ENCODE peak calls at places on chromosomes 13 and 19, in six cellular contexts. K, Q, C, I, R and X are unnamed samples.

GRCh38 chr19:48319647-48320537 is 5.5 kb upstream of the EMP3 start:
- DNase-seq in K (peak), Q (peak), C (peak), I (peak), R (peak), X (peak)

GRCh38 chr13:37984357-37984756 is 114.8 kb upstream of the TRPC4 start:
- DNase-seq in K (no peak), Q (no peak), C (no peak), I (no peak), R (no peak), X (no peak)

GRCh38 chr13:19960673-19961015 is 2.1 kb downstream of the ZMYM2 start:
- DNase-seq in K (no peak), Q (no peak), C (no peak), I (no peak), R (no peak), X (no peak)

GRCh38 chr19:39406656-39407393 is at the start of gene ZFP36:
- DNase-seq in K (peak), Q (peak), C (peak), I (peak), R (peak), X (peak)

GRCh38 chr13:82291852-82292251 is 1590.4 kb downstream of the SLITRK1 start:
- DNase-seq in K (no peak), Q (no peak), C (no peak), I (no peak), R (no peak), X (no peak)

GRCh38 chr13:96473463-96474157 is 383.7 kb downstream of the HS6ST3 start:
- DNase-seq in K (no peak), Q (no peak), C (no peak), I (peak), R (no peak), X (no peak)

GRCh38 chr13:101267656-101268055 is 148.7 kb downstream of the NALCN start:
- DNase-seq in K (peak), Q (peak), C (peak), I (peak), R (no peak), X (no peak)

GRCh38 chr13:44012910-44013309 is 133.2 kb downstream of the LACC1 start:
- DNase-seq in K (no peak), Q (no peak), C (no peak), I (no peak), R (no peak), X (no peak)

GRCh38 chr13:26658491-26658890 is 101.0 kb downstream of the WASF3 start:
- DNase-seq in K (no peak), Q (no peak), C (no peak), I (no peak), R (no peak), X (no peak)

GRCh38 chr19:47497073-47497766 is 13.2 kb upstream of the KPTN start:
- DNase-seq in K (no peak), Q (no peak), C (no peak), I (no peak), R (no peak), X (no peak)

GRCh38 chr19:40314646-40315045 is 29.5 kb upstream of the AKT2 start:
- DNase-seq in K (no peak), Q (no peak), C (no peak), I (no peak), R (no peak), X (no peak)

GRCh38 chr19:29323046-29323971 is 110.4 kb upstream of the UQCRFS1 start:
- DNase-seq in K (no peak), Q (no peak), C (no peak), I (no peak), R (no peak), X (no peak)

GRCh38 chr19:35347930-35348298 is 212 bp downstream of the FFAR1 start:
- DNase-seq in K (no peak), Q (no peak), C (no peak), I (no peak), R (no peak), X (no peak)

GRCh38 chr13:41590643-41591042 is 133.3 kb downstream of the RGCC start:
- DNase-seq in K (no peak), Q (no peak), C (no peak), I (peak), R (no peak), X (no peak)

GRCh38 chr13:95140502-95140901 is 160.7 kb downstream of the ABCC4 start:
- DNase-seq in K (no peak), Q (no peak), C (no peak), I (no peak), R (no peak), X (no peak)

GRCh38 chr19:3013261-3013725 is 15.8 kb downstream of the TLE2 start:
- DNase-seq in K (no peak), Q (no peak), C (no peak), I (no peak), R (no peak), X (no peak)

GRCh38 chr19:29303035-29303706 is 90.2 kb upstream of the UQCRFS1 start:
- DNase-seq in K (no peak), Q (no peak), C (no peak), I (no peak), R (no peak), X (no peak)

GRCh38 chr13:23686948-23687347 is 116.7 kb downstream of the TNFRSF19 start:
- DNase-seq in K (no peak), Q (no peak), C (no peak), I (no peak), R (no peak), X (no peak)

GRCh38 chr13:73421310-73421912 is 362.6 kb downstream of the KLF5 start:
- DNase-seq in K (no peak), Q (peak), C (no peak), I (no peak), R (no peak), X (no peak)

GRCh38 chr19:16259385-16260159 is 61.9 kb downstream of the AP1M1 start:
- DNase-seq in K (no peak), Q (no peak), C (no peak), I (no peak), R (no peak), X (no peak)

GRCh38 chr13:100673831-100674362 is 698 bp downstream of the TMTC4 start:
- DNase-seq in K (peak), Q (peak), C (peak), I (peak), R (peak), X (no peak)

GRCh38 chr19:58569191-58569942 is 3.8 kb downstream of the MZF1 start:
- DNase-seq in K (no peak), Q (no peak), C (no peak), I (no peak), R (peak), X (no peak)

GRCh38 chr13:105991622-105992254 is 543.7 kb downstream of the EFNB2 start:
- DNase-seq in K (peak), Q (no peak), C (peak), I (no peak), R (no peak), X (no peak)

GRCh38 chr13:77574076-77574475 is 38.6 kb downstream of the SCEL start:
- DNase-seq in K (no peak), Q (no peak), C (no peak), I (no peak), R (no peak), X (no peak)

GRCh38 chr13:79692846-79693245 is 211.9 kb downstream of the NDFIP2 start:
- DNase-seq in K (peak), Q (no peak), C (no peak), I (no peak), R (no peak), X (no peak)

GRCh38 chr13:97986841-97987240 is 33.4 kb downstream of the IPO5 start:
- DNase-seq in K (no peak), Q (no peak), C (no peak), I (no peak), R (no peak), X (no peak)

GRCh38 chr13:113531041-113531873 is 40.7 kb upstream of the DCUN1D2 start:
- DNase-seq in K (no peak), Q (no peak), C (no peak), I (no peak), R (no peak), X (no peak)

GRCh38 chr13:41985788-41986508 is 25.0 kb upstream of the VWA8 start:
- DNase-seq in K (peak), Q (peak), C (peak), I (no peak), R (no peak), X (no peak)

GRCh38 chr13:90416519-90416918 is 931.0 kb upstream of the MIR17HG start:
- DNase-seq in K (peak), Q (no peak), C (no peak), I (no peak), R (no peak), X (no peak)

GRCh38 chr13:38657191-38657590 is 29.7 kb upstream of the FREM2 start:
- DNase-seq in K (peak), Q (no peak), C (no peak), I (no peak), R (no peak), X (no peak)

GRCh38 chr13:50400930-50401553 is 385.8 kb downstream of the KCNRG start:
- DNase-seq in K (peak), Q (no peak), C (peak), I (no peak), R (no peak), X (no peak)

GRCh38 chr19:7417671-7418324 is 69.1 kb downstream of the ARHGEF18 start:
- DNase-seq in K (peak), Q (no peak), C (peak), I (no peak), R (no peak), X (no peak)

GRCh38 chr19:17322854-17323253 is 11.8 kb downstream of the ANO8 start:
- DNase-seq in K (no peak), Q (no peak), C (no peak), I (no peak), R (no peak), X (no peak)

GRCh38 chr13:23159205-23159586 is 21.6 kb upstream of the SGCG start:
- DNase-seq in K (peak), Q (no peak), C (peak), I (no peak), R (no peak), X (no peak)

GRCh38 chr13:41694902-41695301 is 237.6 kb downstream of the RGCC start:
- DNase-seq in K (peak), Q (no peak), C (peak), I (peak), R (no peak), X (no peak)

GRCh38 chr13:22736768-22737092 is 444.0 kb upstream of the SGCG start:
- DNase-seq in K (no peak), Q (no peak), C (no peak), I (no peak), R (no peak), X (no peak)

GRCh38 chr19:44202974-44203373 is 9.4 kb upstream of the ZNF227 start:
- DNase-seq in K (no peak), Q (no peak), C (no peak), I (no peak), R (no peak), X (no peak)

GRCh38 chr19:18660051-18660910 is 23.2 kb upstream of the CRTC1 start:
- DNase-seq in K (no peak), Q (peak), C (peak), I (no peak), R (no peak), X (no peak)

GRCh38 chr13:29953542-29953941 is 103.1 kb upstream of the UBL3 start:
- DNase-seq in K (peak), Q (no peak), C (no peak), I (no peak), R (no peak), X (no peak)